ENCODE peak calls at places on chromosome 22, in four cellular contexts. W is B cell, J is brain microvascular endothelial cell, N is H9. Q is an unnamed sample.
A peak's percentile ranks its signal among the peaks of the same experiment; 100 is the strongest.

GRCh38 chr22:48819991-48820390 is 1007.7 kb downstream of the BRD1 start:
- DNase-seq in W (no peak), J (no peak), N (no peak), Q (no peak)

GRCh38 chr22:49091451-49091850 is 736.2 kb downstream of the BRD1 start:
- DNase-seq in W (no peak), J (no peak), N (no peak), Q (no peak)

GRCh38 chr22:22031183-22031560 is 48.6 kb upstream of the TOP3B start:
- DNase-seq in W (peak; percentile 65), J (no peak), N (no peak), Q (no peak)

GRCh38 chr22:27627444-27627833 is 174.1 kb downstream of the MN1 start:
- DNase-seq in W (no peak), J (no peak), N (no peak), Q (peak; percentile 49)

GRCh38 chr22:42967933-42968332 is 47.0 kb downstream of the PACSIN2 start:
- DNase-seq in W (peak; percentile 71), J (no peak), N (no peak), Q (no peak)

GRCh38 chr22:19878461-19879247 is 24.0 kb upstream of the GNB1L start:
- DNase-seq in W (no peak), J (no peak), N (no peak), Q (no peak)

GRCh38 chr22:30251661-30252226 is 5.2 kb upstream of the LIF start:
- DNase-seq in W (no peak), J (peak; percentile 84), N (no peak), Q (no peak)

GRCh38 chr22:20591295-20591645 is 83.9 kb downstream of the MED15 start:
- DNase-seq in W (no peak), J (no peak), N (no peak), Q (no peak)

GRCh38 chr22:44181033-44181911 is 547 bp downstream of the PARVG start:
- DNase-seq in W (peak; percentile 78), J (no peak), N (no peak), Q (no peak)

GRCh38 chr22:27990451-27990840 is 71.4 kb upstream of the PITPNB start:
- DNase-seq in W (no peak), J (no peak), N (peak; percentile 28), Q (no peak)

GRCh38 chr22:46748948-46749681 is 11.1 kb upstream of the CERK start:
- DNase-seq in W (peak; percentile 42), J (no peak), N (no peak), Q (no peak)

GRCh38 chr22:41482319-41482935 is 13.5 kb downstream of the ACO2 start:
- DNase-seq in W (no peak), J (peak; percentile 11), N (no peak), Q (no peak)

GRCh38 chr22:50621491-50621880 is 6.5 kb downstream of the ARSA start:
- DNase-seq in W (peak; percentile 55), J (no peak), N (peak; percentile 18), Q (no peak)

GRCh38 chr22:38860291-38861169 is 11.5 kb downstream of the CBX6 start:
- DNase-seq in W (no peak), J (no peak), N (peak; percentile 71), Q (no peak)

GRCh38 chr22:44220727-44221680 is 40.3 kb downstream of the PARVG start:
- DNase-seq in W (no peak), J (no peak), N (no peak), Q (no peak)

GRCh38 chr22:16974298-16975084 is 33.5 kb downstream of the GAB4 start:
- DNase-seq in W (no peak), J (no peak), N (no peak), Q (no peak)

GRCh38 chr22:31346733-31347250 is 646 bp upstream of the PATZ1 start:
- DNase-seq in W (peak; percentile 65), J (no peak), N (peak; percentile 79), Q (peak; percentile 73)

GRCh38 chr22:40951795-40952602 is 821 bp downstream of the RBX1 start:
- DNase-seq in W (peak; percentile 19), J (no peak), N (no peak), Q (no peak)

GRCh38 chr22:38110863-38111852 is 674 bp upstream of the BAIAP2L2 start:
- DNase-seq in W (no peak), J (no peak), N (peak; percentile 68), Q (peak; percentile 78)

GRCh38 chr22:49372530-49373288 is 455.0 kb downstream of the BRD1 start:
- DNase-seq in W (no peak), J (peak; percentile 31), N (peak; percentile 84), Q (no peak)

GRCh38 chr22:22789233-22789921 is 98.2 kb upstream of the IGLL5 start:
- DNase-seq in W (no peak), J (no peak), N (no peak), Q (no peak)

GRCh38 chr22:39292561-39293074 is 26.8 kb downstream of the RPL3 start:
- DNase-seq in W (no peak), J (peak; percentile 96), N (peak; percentile 76), Q (peak; percentile 65)

GRCh38 chr22:21042978-21043855 is 2.5 kb upstream of the LRRC74B start:
- DNase-seq in W (no peak), J (no peak), N (no peak), Q (no peak)

GRCh38 chr22:35568751-35569725 is 28.4 kb downstream of the RASD2 start:
- DNase-seq in W (no peak), J (peak; percentile 44), N (no peak), Q (no peak)

GRCh38 chr22:19959043-19959586 is 17.5 kb upstream of the TXNRD2 start:
- DNase-seq in W (no peak), J (peak; percentile 48), N (peak; percentile 99), Q (peak; percentile 92)

GRCh38 chr22:24128024-24128423 is 53.3 kb upstream of the SUSD2 start:
- DNase-seq in W (no peak), J (no peak), N (no peak), Q (no peak)

GRCh38 chr22:33274214-33274828 is 216.1 kb upstream of the SYN3 start:
- DNase-seq in W (peak; percentile 59), J (no peak), N (peak; percentile 71), Q (no peak)

GRCh38 chr22:28920757-28921584 is 37.6 kb downstream of the ZNRF3 start:
- DNase-seq in W (no peak), J (no peak), N (no peak), Q (no peak)

GRCh38 chr22:27105142-27106025 is 448.0 kb downstream of the MIAT start:
- DNase-seq in W (no peak), J (peak; percentile 95), N (no peak), Q (no peak)

GRCh38 chr22:32206774-32207758 is 2.2 kb upstream of the RFPL2 start:
- DNase-seq in W (peak; percentile 46), J (peak; percentile 2), N (peak; percentile 87), Q (peak; percentile 34)

GRCh38 chr22:40346178-40347064 is at the start of gene ADSL:
- DNase-seq in W (peak; percentile 88), J (peak; percentile 74), N (peak; percentile 89), Q (peak; percentile 77)

GRCh38 chr22:41382098-41382578 is 396 bp downstream of the TEF start:
- DNase-seq in W (peak; percentile 81), J (no peak), N (no peak), Q (peak; percentile 65)